ENCODE peak calls at places on chromosomes 4 and X, in seven cellular contexts. One of them, this sample, is unnamed.

GRCh38 chrX:23770142-23770541 is 12.8 kb upstream of the SAT1 start:
- DNase-seq in brain microvascular endothelial cell: no peak
- DNase-seq in stimulated activated CD8-positive, alpha-beta memory T cell treated with anti-CD3 and anti-CD28 coated beads, Interleukin-2, amount 100 ng/mL, for 48 hours: no peak
- DNase-seq in mammary epithelial cell: no peak
- DNase-seq in Daoy: no peak
- DNase-seq in aorta: no peak
- DNase-seq in NCI-H748 treated with DMSO at 0.1 percent for 48 hours: no peak
- DNase-seq in this sample: no peak

GRCh38 chr4:99117876-99118693 is 26.0 kb downstream of the ADH4 start:
- DNase-seq in brain microvascular endothelial cell: no peak
- DNase-seq in NCI-H748 treated with DMSO at 0.1 percent for 48 hours: no peak
- DNase-seq in mammary epithelial cell: no peak
- DNase-seq in aorta: no peak
- DNase-seq in Daoy: no peak
- DNase-seq in stimulated activated CD8-positive, alpha-beta memory T cell treated with anti-CD3 and anti-CD28 coated beads, Interleukin-2, amount 100 ng/mL, for 48 hours: no peak
- DNase-seq in this sample: no peak

GRCh38 chrX:84165716-84166115 is 22.3 kb downstream of the RPS6KA6 start:
- DNase-seq in Daoy: no peak
- DNase-seq in stimulated activated CD8-positive, alpha-beta memory T cell treated with anti-CD3 and anti-CD28 coated beads, Interleukin-2, amount 100 ng/mL, for 48 hours: no peak
- DNase-seq in NCI-H748 treated with DMSO at 0.1 percent for 48 hours: no peak
- DNase-seq in brain microvascular endothelial cell: no peak
- DNase-seq in mammary epithelial cell: no peak
- DNase-seq in aorta: no peak
- DNase-seq in this sample: no peak

GRCh38 chr4:83658806-83659205 is 122.9 kb downstream of the GPAT3 start:
- DNase-seq in Daoy: no peak
- DNase-seq in stimulated activated CD8-positive, alpha-beta memory T cell treated with anti-CD3 and anti-CD28 coated beads, Interleukin-2, amount 100 ng/mL, for 48 hours: no peak
- DNase-seq in brain microvascular endothelial cell: peak
- DNase-seq in mammary epithelial cell: no peak
- DNase-seq in aorta: no peak
- DNase-seq in NCI-H748 treated with DMSO at 0.1 percent for 48 hours: no peak
- DNase-seq in this sample: no peak

GRCh38 chrX:1592128-1592862 is 891 bp downstream of the AKAP17A start:
- DNase-seq in brain microvascular endothelial cell: peak
- DNase-seq in Daoy: no peak
- DNase-seq in mammary epithelial cell: peak
- DNase-seq in aorta: peak
- DNase-seq in NCI-H748 treated with DMSO at 0.1 percent for 48 hours: no peak
- DNase-seq in stimulated activated CD8-positive, alpha-beta memory T cell treated with anti-CD3 and anti-CD28 coated beads, Interleukin-2, amount 100 ng/mL, for 48 hours: no peak
- DNase-seq in this sample: peak

GRCh38 chrX:130726661-130727060 is 176.3 kb downstream of the ENOX2 start:
- DNase-seq in aorta: peak
- DNase-seq in Daoy: no peak
- DNase-seq in NCI-H748 treated with DMSO at 0.1 percent for 48 hours: no peak
- DNase-seq in stimulated activated CD8-positive, alpha-beta memory T cell treated with anti-CD3 and anti-CD28 coated beads, Interleukin-2, amount 100 ng/mL, for 48 hours: no peak
- DNase-seq in brain microvascular endothelial cell: no peak
- DNase-seq in mammary epithelial cell: peak
- DNase-seq in this sample: no peak

GRCh38 chrX:4182010-4182806 is 468.8 kb upstream of the PRKX start:
- DNase-seq in mammary epithelial cell: no peak
- DNase-seq in NCI-H748 treated with DMSO at 0.1 percent for 48 hours: no peak
- DNase-seq in brain microvascular endothelial cell: no peak
- DNase-seq in aorta: no peak
- DNase-seq in Daoy: no peak
- DNase-seq in stimulated activated CD8-positive, alpha-beta memory T cell treated with anti-CD3 and anti-CD28 coated beads, Interleukin-2, amount 100 ng/mL, for 48 hours: no peak
- DNase-seq in this sample: no peak

GRCh38 chr4:20618729-20619128 is 81.5 kb upstream of the PACRGL start:
- DNase-seq in NCI-H748 treated with DMSO at 0.1 percent for 48 hours: no peak
- DNase-seq in aorta: no peak
- DNase-seq in mammary epithelial cell: no peak
- DNase-seq in stimulated activated CD8-positive, alpha-beta memory T cell treated with anti-CD3 and anti-CD28 coated beads, Interleukin-2, amount 100 ng/mL, for 48 hours: no peak
- DNase-seq in Daoy: no peak
- DNase-seq in brain microvascular endothelial cell: no peak
- DNase-seq in this sample: no peak

GRCh38 chrX:134026732-134027311 is 41.4 kb upstream of the GPC3 start:
- DNase-seq in brain microvascular endothelial cell: peak
- DNase-seq in NCI-H748 treated with DMSO at 0.1 percent for 48 hours: no peak
- DNase-seq in Daoy: peak
- DNase-seq in aorta: peak
- DNase-seq in stimulated activated CD8-positive, alpha-beta memory T cell treated with anti-CD3 and anti-CD28 coated beads, Interleukin-2, amount 100 ng/mL, for 48 hours: no peak
- DNase-seq in mammary epithelial cell: peak
- DNase-seq in this sample: peak

GRCh38 chr4:13912436-13912835 is 284.9 kb upstream of the BOD1L1 start:
- DNase-seq in brain microvascular endothelial cell: no peak
- DNase-seq in mammary epithelial cell: no peak
- DNase-seq in stimulated activated CD8-positive, alpha-beta memory T cell treated with anti-CD3 and anti-CD28 coated beads, Interleukin-2, amount 100 ng/mL, for 48 hours: no peak
- DNase-seq in NCI-H748 treated with DMSO at 0.1 percent for 48 hours: no peak
- DNase-seq in aorta: no peak
- DNase-seq in Daoy: no peak
- DNase-seq in this sample: peak

GRCh38 chr4:865572-865971 is 39.6 kb upstream of the CPLX1 start:
- DNase-seq in NCI-H748 treated with DMSO at 0.1 percent for 48 hours: no peak
- DNase-seq in mammary epithelial cell: no peak
- DNase-seq in brain microvascular endothelial cell: no peak
- DNase-seq in stimulated activated CD8-positive, alpha-beta memory T cell treated with anti-CD3 and anti-CD28 coated beads, Interleukin-2, amount 100 ng/mL, for 48 hours: no peak
- DNase-seq in aorta: no peak
- DNase-seq in Daoy: no peak
- DNase-seq in this sample: no peak

GRCh38 chr4:110619001-110619350 is 3.9 kb downstream of the PITX2 start:
- DNase-seq in stimulated activated CD8-positive, alpha-beta memory T cell treated with anti-CD3 and anti-CD28 coated beads, Interleukin-2, amount 100 ng/mL, for 48 hours: no peak
- DNase-seq in aorta: no peak
- DNase-seq in Daoy: no peak
- DNase-seq in mammary epithelial cell: no peak
- DNase-seq in brain microvascular endothelial cell: no peak
- DNase-seq in NCI-H748 treated with DMSO at 0.1 percent for 48 hours: no peak
- DNase-seq in this sample: no peak

GRCh38 chr4:39626261-39626660 is 12.4 kb downstream of the SMIM14 start:
- DNase-seq in NCI-H748 treated with DMSO at 0.1 percent for 48 hours: no peak
- DNase-seq in aorta: no peak
- DNase-seq in Daoy: no peak
- DNase-seq in stimulated activated CD8-positive, alpha-beta memory T cell treated with anti-CD3 and anti-CD28 coated beads, Interleukin-2, amount 100 ng/mL, for 48 hours: no peak
- DNase-seq in brain microvascular endothelial cell: no peak
- DNase-seq in mammary epithelial cell: no peak
- DNase-seq in this sample: no peak

GRCh38 chr4:83387922-83388676 is 53.5 kb upstream of the HPSE start:
- DNase-seq in NCI-H748 treated with DMSO at 0.1 percent for 48 hours: no peak
- DNase-seq in brain microvascular endothelial cell: no peak
- DNase-seq in stimulated activated CD8-positive, alpha-beta memory T cell treated with anti-CD3 and anti-CD28 coated beads, Interleukin-2, amount 100 ng/mL, for 48 hours: no peak
- DNase-seq in Daoy: no peak
- DNase-seq in mammary epithelial cell: no peak
- DNase-seq in aorta: no peak
- DNase-seq in this sample: no peak

GRCh38 chrX:87582453-87582852 is 64.9 kb downstream of the KLHL4 start:
- DNase-seq in brain microvascular endothelial cell: no peak
- DNase-seq in aorta: no peak
- DNase-seq in NCI-H748 treated with DMSO at 0.1 percent for 48 hours: no peak
- DNase-seq in mammary epithelial cell: no peak
- DNase-seq in stimulated activated CD8-positive, alpha-beta memory T cell treated with anti-CD3 and anti-CD28 coated beads, Interleukin-2, amount 100 ng/mL, for 48 hours: no peak
- DNase-seq in Daoy: no peak
- DNase-seq in this sample: no peak

GRCh38 chr4:1987296-1987695 is 21.5 kb downstream of the NELFA start:
- DNase-seq in NCI-H748 treated with DMSO at 0.1 percent for 48 hours: no peak
- DNase-seq in Daoy: no peak
- DNase-seq in brain microvascular endothelial cell: no peak
- DNase-seq in stimulated activated CD8-positive, alpha-beta memory T cell treated with anti-CD3 and anti-CD28 coated beads, Interleukin-2, amount 100 ng/mL, for 48 hours: no peak
- DNase-seq in aorta: no peak
- DNase-seq in mammary epithelial cell: no peak
- DNase-seq in this sample: no peak

GRCh38 chrX:78037881-78038280 is 66.2 kb upstream of the PGK1 start:
- DNase-seq in Daoy: no peak
- DNase-seq in aorta: no peak
- DNase-seq in NCI-H748 treated with DMSO at 0.1 percent for 48 hours: no peak
- DNase-seq in stimulated activated CD8-positive, alpha-beta memory T cell treated with anti-CD3 and anti-CD28 coated beads, Interleukin-2, amount 100 ng/mL, for 48 hours: no peak
- DNase-seq in brain microvascular endothelial cell: no peak
- DNase-seq in mammary epithelial cell: no peak
- DNase-seq in this sample: no peak

GRCh38 chr4:131061734-131062133 is 1965.8 kb downstream of the C4orf33 start:
- DNase-seq in stimulated activated CD8-positive, alpha-beta memory T cell treated with anti-CD3 and anti-CD28 coated beads, Interleukin-2, amount 100 ng/mL, for 48 hours: no peak
- DNase-seq in Daoy: no peak
- DNase-seq in brain microvascular endothelial cell: no peak
- DNase-seq in mammary epithelial cell: no peak
- DNase-seq in NCI-H748 treated with DMSO at 0.1 percent for 48 hours: no peak
- DNase-seq in aorta: no peak
- DNase-seq in this sample: no peak

GRCh38 chrX:1558761-1559468 is 21.9 kb upstream of the P2RY8 start:
- DNase-seq in mammary epithelial cell: no peak
- DNase-seq in aorta: no peak
- DNase-seq in NCI-H748 treated with DMSO at 0.1 percent for 48 hours: no peak
- DNase-seq in Daoy: no peak
- DNase-seq in stimulated activated CD8-positive, alpha-beta memory T cell treated with anti-CD3 and anti-CD28 coated beads, Interleukin-2, amount 100 ng/mL, for 48 hours: no peak
- DNase-seq in brain microvascular endothelial cell: no peak
- DNase-seq in this sample: no peak

This sample was measured in NCI-H226.